ENCODE peak calls at places on chromosome 18, in seven cellular contexts. One of them, this sample, is unnamed.
A peak's percentile ranks its signal among the peaks of the same experiment; 100 is the strongest.

GRCh38 chr18:58360324-58360723 is 268.6 kb downstream of the ALPK2 start:
- DNase-seq in left colon: no peak
- DNase-seq in transverse colon: no peak
- DNase-seq in HEK293T: no peak
- DNase-seq in iPS-NIHi11: no peak
- DNase-seq in right lobe of liver: no peak
- DNase-seq in tibial artery: no peak
- DNase-seq in this sample: no peak

GRCh38 chr18:11175266-11175947 is 26.0 kb upstream of the PIEZO2 start:
- DNase-seq in left colon: no peak
- DNase-seq in transverse colon: no peak
- DNase-seq in HEK293T: no peak
- DNase-seq in iPS-NIHi11: no peak
- DNase-seq in right lobe of liver: no peak
- DNase-seq in tibial artery: no peak
- DNase-seq in this sample: no peak

GRCh38 chr18:77032121-77032758 is 100.3 kb downstream of the MBP start:
- DNase-seq in left colon: no peak
- DNase-seq in transverse colon: no peak
- DNase-seq in HEK293T: no peak
- DNase-seq in iPS-NIHi11: no peak
- DNase-seq in right lobe of liver: no peak
- DNase-seq in tibial artery: no peak
- DNase-seq in this sample: no peak

GRCh38 chr18:61502472-61502871 is 169.2 kb downstream of the CDH20 start:
- DNase-seq in left colon: peak; percentile 17
- DNase-seq in transverse colon: peak; percentile 17
- DNase-seq in HEK293T: peak; percentile 43
- DNase-seq in iPS-NIHi11: peak; percentile 61
- DNase-seq in right lobe of liver: no peak
- DNase-seq in tibial artery: peak; percentile 23
- DNase-seq in this sample: peak; percentile 31

GRCh38 chr18:21704603-21705364 is at the start of gene ABHD3:
- DNase-seq in left colon: peak; percentile 97
- DNase-seq in transverse colon: peak; percentile 97
- DNase-seq in HEK293T: peak; percentile 95
- DNase-seq in iPS-NIHi11: peak; percentile 94
- DNase-seq in right lobe of liver: peak; percentile 98
- DNase-seq in tibial artery: peak; percentile 92
- DNase-seq in this sample: peak; percentile 96

GRCh38 chr18:63965716-63966330 is 4.1 kb upstream of the SERPINB8 start:
- DNase-seq in left colon: no peak
- DNase-seq in transverse colon: no peak
- DNase-seq in HEK293T: no peak
- DNase-seq in iPS-NIHi11: no peak
- DNase-seq in right lobe of liver: no peak
- DNase-seq in tibial artery: no peak
- DNase-seq in this sample: no peak

GRCh38 chr18:57789105-57789504 is 14.0 kb downstream of the ATP8B1 start:
- DNase-seq in left colon: no peak
- DNase-seq in transverse colon: no peak
- DNase-seq in HEK293T: no peak
- DNase-seq in iPS-NIHi11: no peak
- DNase-seq in right lobe of liver: no peak
- DNase-seq in tibial artery: no peak
- DNase-seq in this sample: no peak

GRCh38 chr18:46283268-46283667 is 179.1 kb downstream of the HAUS1 start:
- DNase-seq in left colon: no peak
- DNase-seq in transverse colon: no peak
- DNase-seq in HEK293T: no peak
- DNase-seq in iPS-NIHi11: no peak
- DNase-seq in right lobe of liver: no peak
- DNase-seq in tibial artery: no peak
- DNase-seq in this sample: no peak

GRCh38 chr18:76493213-76494107 is 1.6 kb downstream of the ZNF516 start:
- DNase-seq in left colon: no peak
- DNase-seq in transverse colon: no peak
- DNase-seq in HEK293T: no peak
- DNase-seq in iPS-NIHi11: no peak
- DNase-seq in right lobe of liver: no peak
- DNase-seq in tibial artery: peak; percentile 47
- DNase-seq in this sample: peak; percentile 60

GRCh38 chr18:911025-911424 is 6.4 kb downstream of the ADCYAP1 start:
- DNase-seq in left colon: no peak
- DNase-seq in transverse colon: no peak
- DNase-seq in HEK293T: no peak
- DNase-seq in iPS-NIHi11: no peak
- DNase-seq in right lobe of liver: no peak
- DNase-seq in tibial artery: no peak
- DNase-seq in this sample: no peak

GRCh38 chr18:370753-371615 is 103.1 kb upstream of the THOC1 start:
- DNase-seq in left colon: no peak
- DNase-seq in transverse colon: no peak
- DNase-seq in HEK293T: no peak
- DNase-seq in iPS-NIHi11: no peak
- DNase-seq in right lobe of liver: no peak
- DNase-seq in tibial artery: no peak
- DNase-seq in this sample: no peak

GRCh38 chr18:50284226-50284885 is 3.0 kb upstream of the MBD1 start:
- DNase-seq in left colon: no peak
- DNase-seq in transverse colon: no peak
- DNase-seq in HEK293T: no peak
- DNase-seq in iPS-NIHi11: no peak
- DNase-seq in right lobe of liver: no peak
- DNase-seq in tibial artery: no peak
- DNase-seq in this sample: no peak

GRCh38 chr18:75455249-75456183 is 28.0 kb upstream of the SMIM21 start:
- DNase-seq in left colon: no peak
- DNase-seq in transverse colon: no peak
- DNase-seq in HEK293T: no peak
- DNase-seq in iPS-NIHi11: peak; percentile 58
- DNase-seq in right lobe of liver: no peak
- DNase-seq in tibial artery: no peak
- DNase-seq in this sample: no peak

GRCh38 chr18:63155910-63156773 is 163.4 kb downstream of the BCL2 start:
- DNase-seq in left colon: no peak
- DNase-seq in transverse colon: no peak
- DNase-seq in HEK293T: no peak
- DNase-seq in iPS-NIHi11: no peak
- DNase-seq in right lobe of liver: no peak
- DNase-seq in tibial artery: no peak
- DNase-seq in this sample: no peak

GRCh38 chr18:25832008-25832604 is 258.3 kb downstream of the SS18 start:
- DNase-seq in left colon: peak; percentile 71
- DNase-seq in transverse colon: peak; percentile 37
- DNase-seq in HEK293T: peak; percentile 77
- DNase-seq in iPS-NIHi11: peak; percentile 74
- DNase-seq in right lobe of liver: peak; percentile 61
- DNase-seq in tibial artery: peak; percentile 38
- DNase-seq in this sample: peak; percentile 42

GRCh38 chr18:70288851-70289328 is at the start of gene SOCS6:
- DNase-seq in left colon: peak; percentile 75
- DNase-seq in transverse colon: peak; percentile 63
- DNase-seq in HEK293T: peak; percentile 25
- DNase-seq in iPS-NIHi11: peak; percentile 88
- DNase-seq in right lobe of liver: peak; percentile 70
- DNase-seq in tibial artery: peak; percentile 41
- DNase-seq in this sample: peak; percentile 56

GRCh38 chr18:37937287-37937686 is 371.7 kb upstream of the CELF4 start:
- DNase-seq in left colon: no peak
- DNase-seq in transverse colon: no peak
- DNase-seq in HEK293T: no peak
- DNase-seq in iPS-NIHi11: no peak
- DNase-seq in right lobe of liver: no peak
- DNase-seq in tibial artery: no peak
- DNase-seq in this sample: no peak

GRCh38 chr18:11320981-11321380 is 171.6 kb upstream of the PIEZO2 start:
- DNase-seq in left colon: no peak
- DNase-seq in transverse colon: no peak
- DNase-seq in HEK293T: no peak
- DNase-seq in iPS-NIHi11: no peak
- DNase-seq in right lobe of liver: no peak
- DNase-seq in tibial artery: no peak
- DNase-seq in this sample: no peak

GRCh38 chr18:58807766-58808165 is 56.9 kb upstream of the ZNF532 start:
- DNase-seq in left colon: no peak
- DNase-seq in transverse colon: no peak
- DNase-seq in HEK293T: no peak
- DNase-seq in iPS-NIHi11: no peak
- DNase-seq in right lobe of liver: no peak
- DNase-seq in tibial artery: no peak
- DNase-seq in this sample: no peak

GRCh38 chr18:57469884-57470283 is 34.7 kb downstream of the ONECUT2 start:
- DNase-seq in left colon: peak; percentile 25
- DNase-seq in transverse colon: peak; percentile 60
- DNase-seq in HEK293T: no peak
- DNase-seq in iPS-NIHi11: no peak
- DNase-seq in right lobe of liver: no peak
- DNase-seq in tibial artery: no peak
- DNase-seq in this sample: peak; percentile 21

GRCh38 chr18:36296591-36297418 is 708 bp upstream of the FHOD3 start:
- DNase-seq in left colon: peak; percentile 31
- DNase-seq in transverse colon: peak; percentile 36
- DNase-seq in HEK293T: peak; percentile 93
- DNase-seq in iPS-NIHi11: peak; percentile 88
- DNase-seq in right lobe of liver: peak; percentile 61
- DNase-seq in tibial artery: peak; percentile 67
- DNase-seq in this sample: peak; percentile 67

GRCh38 chr18:50315100-50315871 is 27.8 kb upstream of the CXXC1 start:
- DNase-seq in left colon: no peak
- DNase-seq in transverse colon: no peak
- DNase-seq in HEK293T: no peak
- DNase-seq in iPS-NIHi11: no peak
- DNase-seq in right lobe of liver: no peak
- DNase-seq in tibial artery: no peak
- DNase-seq in this sample: no peak

GRCh38 chr18:79615586-79615985 is 64.0 kb upstream of the CTDP1 start:
- DNase-seq in left colon: no peak
- DNase-seq in transverse colon: no peak
- DNase-seq in HEK293T: no peak
- DNase-seq in iPS-NIHi11: no peak
- DNase-seq in right lobe of liver: peak; percentile 9
- DNase-seq in tibial artery: no peak
- DNase-seq in this sample: no peak

GRCh38 chr18:6022840-6023239 is 127.5 kb upstream of the TMEM200C start:
- DNase-seq in left colon: no peak
- DNase-seq in transverse colon: no peak
- DNase-seq in HEK293T: peak; percentile 6
- DNase-seq in iPS-NIHi11: peak; percentile 55
- DNase-seq in right lobe of liver: no peak
- DNase-seq in tibial artery: no peak
- DNase-seq in this sample: no peak

GRCh38 chr18:40939636-40940035 is 1015.4 kb upstream of the PIK3C3 start:
- DNase-seq in left colon: no peak
- DNase-seq in transverse colon: no peak
- DNase-seq in HEK293T: no peak
- DNase-seq in iPS-NIHi11: no peak
- DNase-seq in right lobe of liver: no peak
- DNase-seq in tibial artery: no peak
- DNase-seq in this sample: no peak

GRCh38 chr18:58359226-58360019 is 269.5 kb downstream of the ALPK2 start:
- DNase-seq in left colon: no peak
- DNase-seq in transverse colon: no peak
- DNase-seq in HEK293T: no peak
- DNase-seq in iPS-NIHi11: no peak
- DNase-seq in right lobe of liver: no peak
- DNase-seq in tibial artery: no peak
- DNase-seq in this sample: no peak

GRCh38 chr18:67717800-67718199 is 201.3 kb upstream of the DSEL start:
- DNase-seq in left colon: no peak
- DNase-seq in transverse colon: no peak
- DNase-seq in HEK293T: no peak
- DNase-seq in iPS-NIHi11: no peak
- DNase-seq in right lobe of liver: no peak
- DNase-seq in tibial artery: no peak
- DNase-seq in this sample: no peak

GRCh38 chr18:13077473-13077872 is 86.3 kb downstream of the CEP192 start:
- DNase-seq in left colon: no peak
- DNase-seq in transverse colon: no peak
- DNase-seq in HEK293T: no peak
- DNase-seq in iPS-NIHi11: no peak
- DNase-seq in right lobe of liver: no peak
- DNase-seq in tibial artery: no peak
- DNase-seq in this sample: no peak

GRCh38 chr18:68843467-68844089 is 45.7 kb downstream of the CCDC102B start:
- DNase-seq in left colon: no peak
- DNase-seq in transverse colon: no peak
- DNase-seq in HEK293T: no peak
- DNase-seq in iPS-NIHi11: no peak
- DNase-seq in right lobe of liver: no peak
- DNase-seq in tibial artery: no peak
- DNase-seq in this sample: no peak

GRCh38 chr18:40094441-40094840 is 1860.6 kb upstream of the PIK3C3 start:
- DNase-seq in left colon: no peak
- DNase-seq in transverse colon: no peak
- DNase-seq in HEK293T: no peak
- DNase-seq in iPS-NIHi11: no peak
- DNase-seq in right lobe of liver: no peak
- DNase-seq in tibial artery: no peak
- DNase-seq in this sample: no peak

GRCh38 chr18:57003342-57003741 is 143.5 kb upstream of the BOD1L2 start:
- DNase-seq in left colon: no peak
- DNase-seq in transverse colon: no peak
- DNase-seq in HEK293T: no peak
- DNase-seq in iPS-NIHi11: no peak
- DNase-seq in right lobe of liver: no peak
- DNase-seq in tibial artery: no peak
- DNase-seq in this sample: no peak

GRCh38 chr18:74899554-74899953 is 301.9 kb downstream of the ZNF407 start:
- DNase-seq in left colon: peak; percentile 19
- DNase-seq in transverse colon: no peak
- DNase-seq in HEK293T: no peak
- DNase-seq in iPS-NIHi11: no peak
- DNase-seq in right lobe of liver: no peak
- DNase-seq in tibial artery: peak; percentile 31
- DNase-seq in this sample: no peak

GRCh38 chr18:65409266-65409665 is 341.5 kb upstream of the CDH7 start:
- DNase-seq in left colon: no peak
- DNase-seq in transverse colon: no peak
- DNase-seq in HEK293T: no peak
- DNase-seq in iPS-NIHi11: no peak
- DNase-seq in right lobe of liver: no peak
- DNase-seq in tibial artery: no peak
- DNase-seq in this sample: no peak

GRCh38 chr18:42306208-42306980 is 351.4 kb downstream of the PIK3C3 start:
- DNase-seq in left colon: no peak
- DNase-seq in transverse colon: no peak
- DNase-seq in HEK293T: no peak
- DNase-seq in iPS-NIHi11: no peak
- DNase-seq in right lobe of liver: no peak
- DNase-seq in tibial artery: no peak
- DNase-seq in this sample: no peak

GRCh38 chr18:23169683-23170082 is 34.4 kb downstream of the CABLES1 start:
- DNase-seq in left colon: no peak
- DNase-seq in transverse colon: no peak
- DNase-seq in HEK293T: no peak
- DNase-seq in iPS-NIHi11: peak; percentile 69
- DNase-seq in right lobe of liver: no peak
- DNase-seq in tibial artery: no peak
- DNase-seq in this sample: no peak

GRCh38 chr18:22558945-22559385 is 141.2 kb upstream of the CTAGE1 start:
- DNase-seq in left colon: peak; percentile 36
- DNase-seq in transverse colon: peak; percentile 47
- DNase-seq in HEK293T: peak; percentile 69
- DNase-seq in iPS-NIHi11: peak; percentile 49
- DNase-seq in right lobe of liver: peak; percentile 91
- DNase-seq in tibial artery: peak; percentile 75
- DNase-seq in this sample: peak; percentile 67

GRCh38 chr18:53745986-53746385 is 478.5 kb downstream of the MBD2 start:
- DNase-seq in left colon: no peak
- DNase-seq in transverse colon: no peak
- DNase-seq in HEK293T: no peak
- DNase-seq in iPS-NIHi11: no peak
- DNase-seq in right lobe of liver: no peak
- DNase-seq in tibial artery: no peak
- DNase-seq in this sample: no peak

GRCh38 chr18:70520867-70521266 is 232.0 kb downstream of the SOCS6 start:
- DNase-seq in left colon: no peak
- DNase-seq in transverse colon: no peak
- DNase-seq in HEK293T: no peak
- DNase-seq in iPS-NIHi11: no peak
- DNase-seq in right lobe of liver: no peak
- DNase-seq in tibial artery: no peak
- DNase-seq in this sample: no peak

This sample was measured in colonic mucosa.